ENCODE peak calls at places on chromosome 19, in four cellular contexts. One of them, this sample, is unnamed.

GRCh38 chr19:49411681-49412321 is 11.4 kb downstream of the PTH2 start:
- DNase-seq in AG09319: no peak
- DNase-seq in Daoy: no peak
- DNase-seq in stomach: no peak
- DNase-seq in this sample: no peak

GRCh38 chr19:6101991-6102390 is 8.3 kb downstream of the RFX2 start:
- DNase-seq in AG09319: no peak
- DNase-seq in Daoy: no peak
- DNase-seq in stomach: no peak
- DNase-seq in this sample: no peak

GRCh38 chr19:17504456-17504855 is 7.0 kb upstream of the PGLS start:
- DNase-seq in AG09319: no peak
- DNase-seq in Daoy: no peak
- DNase-seq in stomach: peak
- DNase-seq in this sample: no peak

GRCh38 chr19:41868120-41868988 is 8.3 kb downstream of the RPS19 start:
- DNase-seq in AG09319: no peak
- DNase-seq in Daoy: no peak
- DNase-seq in stomach: no peak
- DNase-seq in this sample: no peak

GRCh38 chr19:35977446-35978222 is 17.4 kb upstream of the SDHAF1 start:
- DNase-seq in AG09319: no peak
- DNase-seq in Daoy: peak
- DNase-seq in stomach: no peak
- DNase-seq in this sample: peak

GRCh38 chr19:46471116-46471733 is at the start of gene PNMA8A:
- DNase-seq in AG09319: no peak
- DNase-seq in Daoy: peak
- DNase-seq in stomach: peak
- DNase-seq in this sample: no peak

GRCh38 chr19:41994521-41994971 is 516 bp upstream of the ATP1A3 start:
- DNase-seq in AG09319: no peak
- DNase-seq in Daoy: no peak
- DNase-seq in stomach: no peak
- DNase-seq in this sample: no peak

GRCh38 chr19:38977445-38978314 is 2.1 kb upstream of the FBXO17 start:
- DNase-seq in AG09319: no peak
- DNase-seq in Daoy: peak
- DNase-seq in stomach: no peak
- DNase-seq in this sample: peak

GRCh38 chr19:12668937-12669271 is 2.3 kb downstream of the WDR83 start:
- DNase-seq in AG09319: peak
- DNase-seq in Daoy: peak
- DNase-seq in stomach: peak
- DNase-seq in this sample: peak

GRCh38 chr19:45526143-45526542 is 18.9 kb downstream of the VASP start:
- DNase-seq in AG09319: no peak
- DNase-seq in Daoy: peak
- DNase-seq in stomach: peak
- DNase-seq in this sample: peak

GRCh38 chr19:1214862-1215731 is 9.5 kb downstream of the STK11 start:
- DNase-seq in AG09319: no peak
- DNase-seq in Daoy: peak
- DNase-seq in stomach: peak
- DNase-seq in this sample: peak

GRCh38 chr19:10936661-10937084 is 8.1 kb downstream of the TIMM29 start:
- DNase-seq in AG09319: peak
- DNase-seq in Daoy: peak
- DNase-seq in stomach: peak
- DNase-seq in this sample: peak

GRCh38 chr19:55700813-55701212 is 25.8 kb downstream of the EPN1 start:
- DNase-seq in AG09319: no peak
- DNase-seq in Daoy: no peak
- DNase-seq in stomach: no peak
- DNase-seq in this sample: no peak

GRCh38 chr19:45958763-45959516 is 14.7 kb downstream of the NOVA2 start:
- DNase-seq in AG09319: no peak
- DNase-seq in Daoy: peak
- DNase-seq in stomach: no peak
- DNase-seq in this sample: peak

GRCh38 chr19:51479531-51480331 is 1.4 kb downstream of the CEACAM18 start:
- DNase-seq in AG09319: no peak
- DNase-seq in Daoy: no peak
- DNase-seq in stomach: no peak
- DNase-seq in this sample: no peak

GRCh38 chr19:14575428-14575980 is 3.6 kb upstream of the NDUFB7 start:
- DNase-seq in AG09319: no peak
- DNase-seq in Daoy: no peak
- DNase-seq in stomach: no peak
- DNase-seq in this sample: no peak

GRCh38 chr19:28864577-28865042 is 348.3 kb downstream of the UQCRFS1 start:
- DNase-seq in AG09319: no peak
- DNase-seq in Daoy: peak
- DNase-seq in stomach: peak
- DNase-seq in this sample: no peak

GRCh38 chr19:53102186-53102585 is 1.0 kb downstream of the ZNF160 start:
- DNase-seq in AG09319: no peak
- DNase-seq in Daoy: no peak
- DNase-seq in stomach: no peak
- DNase-seq in this sample: no peak

GRCh38 chr19:40305403-40305802 is 20.3 kb upstream of the AKT2 start:
- DNase-seq in AG09319: peak
- DNase-seq in Daoy: peak
- DNase-seq in stomach: peak
- DNase-seq in this sample: peak

GRCh38 chr19:43598445-43599240 is 2.2 kb downstream of the ZNF576 start:
- DNase-seq in AG09319: no peak
- DNase-seq in Daoy: no peak
- DNase-seq in stomach: no peak
- DNase-seq in this sample: no peak

GRCh38 chr19:35903550-35904179 is 1.3 kb downstream of the HCST start:
- DNase-seq in AG09319: no peak
- DNase-seq in Daoy: peak
- DNase-seq in stomach: peak
- DNase-seq in this sample: peak

GRCh38 chr19:40143612-40144011 is 47.6 kb upstream of the MAP3K10 start:
- DNase-seq in AG09319: no peak
- DNase-seq in Daoy: no peak
- DNase-seq in stomach: no peak
- DNase-seq in this sample: no peak

GRCh38 chr19:36898422-36898821 is 17.7 kb downstream of the ZNF829 start:
- DNase-seq in AG09319: no peak
- DNase-seq in Daoy: no peak
- DNase-seq in stomach: no peak
- DNase-seq in this sample: no peak

GRCh38 chr19:4064073-4064550 is 2.6 kb downstream of the ZBTB7A start:
- DNase-seq in AG09319: no peak
- DNase-seq in Daoy: no peak
- DNase-seq in stomach: no peak
- DNase-seq in this sample: no peak

GRCh38 chr19:6092329-6093286 is 17.7 kb downstream of the RFX2 start:
- DNase-seq in AG09319: peak
- DNase-seq in Daoy: peak
- DNase-seq in stomach: peak
- DNase-seq in this sample: peak

GRCh38 chr19:51345076-51345620 is 3.2 kb upstream of the VSIG10L start:
- DNase-seq in AG09319: no peak
- DNase-seq in Daoy: no peak
- DNase-seq in stomach: no peak
- DNase-seq in this sample: no peak

GRCh38 chr19:52742516-52742915 is 7.7 kb upstream of the ZNF611 start:
- DNase-seq in AG09319: no peak
- DNase-seq in Daoy: no peak
- DNase-seq in stomach: no peak
- DNase-seq in this sample: no peak

GRCh38 chr19:6066661-6067646 is 43.3 kb downstream of the RFX2 start:
- DNase-seq in AG09319: peak
- DNase-seq in Daoy: peak
- DNase-seq in stomach: peak
- DNase-seq in this sample: peak

GRCh38 chr19:19236173-19236572 is 24.4 kb downstream of the NCAN start:
- DNase-seq in AG09319: no peak
- DNase-seq in Daoy: no peak
- DNase-seq in stomach: no peak
- DNase-seq in this sample: no peak

GRCh38 chr19:10295847-10296591 is 6.3 kb downstream of the ICAM5 start:
- DNase-seq in AG09319: no peak
- DNase-seq in Daoy: no peak
- DNase-seq in stomach: no peak
- DNase-seq in this sample: no peak

GRCh38 chr19:2187164-2187563 is 23.4 kb downstream of the DOT1L start:
- DNase-seq in AG09319: no peak
- DNase-seq in Daoy: no peak
- DNase-seq in stomach: no peak
- DNase-seq in this sample: no peak

GRCh38 chr19:7124782-7125181 is 55.3 kb downstream of the ZNF557 start:
- DNase-seq in AG09319: no peak
- DNase-seq in Daoy: no peak
- DNase-seq in stomach: no peak
- DNase-seq in this sample: no peak

GRCh38 chr19:48044561-48044960 is 682 bp upstream of the CABP5 start:
- DNase-seq in AG09319: no peak
- DNase-seq in Daoy: peak
- DNase-seq in stomach: no peak
- DNase-seq in this sample: peak

GRCh38 chr19:12611361-12611699 is 610 bp downstream of the ZNF791 start:
- DNase-seq in AG09319: peak
- DNase-seq in Daoy: peak
- DNase-seq in stomach: peak
- DNase-seq in this sample: peak

GRCh38 chr19:38277969-38278680 is 13.8 kb downstream of the SPINT2 start:
- DNase-seq in AG09319: peak
- DNase-seq in Daoy: no peak
- DNase-seq in stomach: peak
- DNase-seq in this sample: no peak